ENCODE peak calls at places on chromosome 13, in ten cellular contexts. H is stomach, U is AG04450, R is breast epithelium, X is tibial nerve, F is heart left ventricle, T is astrocyte, Z is choroid plexus epithelial cell, W is colonic mucosa, P is DND-41. D is an unnamed sample.

GRCh38 chr13:28442872-28443271 is 52.1 kb downstream of the FLT1 start:
- DNase-seq in H (no peak), U (no peak), R (no peak), X (no peak), F (no peak), T (no peak), Z (no peak), W (no peak), P (no peak), D (no peak)

GRCh38 chr13:79435549-79435948 is 29.5 kb upstream of the RBM26 start:
- DNase-seq in H (no peak), U (no peak), R (no peak), X (no peak), F (no peak), T (peak), Z (peak), W (no peak), P (no peak), D (no peak)

GRCh38 chr13:25688524-25688923 is 316.8 kb downstream of the ATP8A2 start:
- DNase-seq in H (no peak), U (no peak), R (no peak), X (no peak), F (no peak), T (no peak), Z (no peak), W (peak), P (no peak), D (no peak)

GRCh38 chr13:25874907-25875306 is 176.9 kb downstream of the SHISA2 start:
- DNase-seq in H (no peak), U (no peak), R (no peak), X (no peak), F (no peak), T (no peak), Z (no peak), W (no peak), P (peak), D (peak)

GRCh38 chr13:111977184-111977516 is 89.8 kb upstream of the SOX1 start:
- DNase-seq in H (no peak), U (no peak), R (no peak), X (no peak), F (no peak), T (no peak), Z (no peak), W (no peak), P (no peak), D (no peak)

GRCh38 chr13:96500953-96501352 is 411.0 kb downstream of the HS6ST3 start:
- DNase-seq in H (no peak), U (no peak), R (no peak), X (no peak), F (no peak), T (no peak), Z (no peak), W (no peak), P (no peak), D (no peak)

GRCh38 chr13:104382941-104383340 is 1316.7 kb upstream of the SLC10A2 start:
- DNase-seq in H (no peak), U (no peak), R (no peak), X (no peak), F (no peak), T (peak), Z (no peak), W (no peak), P (no peak), D (no peak)

GRCh38 chr13:100506154-100506553 is 82.4 kb downstream of the GGACT start:
- DNase-seq in H (no peak), U (no peak), R (no peak), X (no peak), F (no peak), T (no peak), Z (no peak), W (no peak), P (no peak), D (no peak)

GRCh38 chr13:20714563-20715339 is 11.3 kb downstream of the IL17D start:
- DNase-seq in H (no peak), U (peak), R (no peak), X (peak), F (peak), T (peak), Z (peak), W (no peak), P (no peak), D (no peak)

GRCh38 chr13:47085346-47085745 is 188.5 kb upstream of the HTR2A start:
- DNase-seq in H (no peak), U (no peak), R (no peak), X (no peak), F (no peak), T (peak), Z (no peak), W (no peak), P (no peak), D (no peak)

GRCh38 chr13:63190219-63190618 is 1774.6 kb upstream of the PCDH20 start:
- DNase-seq in H (no peak), U (no peak), R (no peak), X (no peak), F (no peak), T (peak), Z (no peak), W (no peak), P (no peak), D (no peak)

GRCh38 chr13:49023441-49023840 is 47.7 kb downstream of the FNDC3A start:
- DNase-seq in H (no peak), U (peak), R (no peak), X (no peak), F (no peak), T (peak), Z (peak), W (no peak), P (no peak), D (no peak)

GRCh38 chr13:46178143-46178542 is 3.8 kb downstream of the LCP1 start:
- DNase-seq in H (no peak), U (no peak), R (no peak), X (no peak), F (no peak), T (no peak), Z (no peak), W (no peak), P (no peak), D (no peak)

GRCh38 chr13:98487016-98487415 is 89.9 kb downstream of the STK24 start:
- DNase-seq in H (no peak), U (no peak), R (no peak), X (no peak), F (no peak), T (no peak), Z (no peak), W (no peak), P (no peak), D (no peak)

GRCh38 chr13:21216332-21216731 is 39.9 kb downstream of the MRPL57 start:
- DNase-seq in H (no peak), U (no peak), R (no peak), X (no peak), F (no peak), T (no peak), Z (no peak), W (no peak), P (no peak), D (no peak)

GRCh38 chr13:83065136-83065535 is 817.1 kb downstream of the SLITRK1 start:
- DNase-seq in H (no peak), U (no peak), R (no peak), X (peak), F (no peak), T (peak), Z (peak), W (no peak), P (no peak), D (no peak)

GRCh38 chr13:34816118-34816517 is 126.0 kb upstream of the NBEA start:
- DNase-seq in H (no peak), U (no peak), R (no peak), X (no peak), F (no peak), T (no peak), Z (no peak), W (no peak), P (no peak), D (no peak)
- H3K4me3 ChIP-seq in H (no peak), U (no peak), R (no peak), X (no peak), F (no peak), T (no peak), Z (no peak), W (no peak), P (no peak), D (no peak)

DNA sequence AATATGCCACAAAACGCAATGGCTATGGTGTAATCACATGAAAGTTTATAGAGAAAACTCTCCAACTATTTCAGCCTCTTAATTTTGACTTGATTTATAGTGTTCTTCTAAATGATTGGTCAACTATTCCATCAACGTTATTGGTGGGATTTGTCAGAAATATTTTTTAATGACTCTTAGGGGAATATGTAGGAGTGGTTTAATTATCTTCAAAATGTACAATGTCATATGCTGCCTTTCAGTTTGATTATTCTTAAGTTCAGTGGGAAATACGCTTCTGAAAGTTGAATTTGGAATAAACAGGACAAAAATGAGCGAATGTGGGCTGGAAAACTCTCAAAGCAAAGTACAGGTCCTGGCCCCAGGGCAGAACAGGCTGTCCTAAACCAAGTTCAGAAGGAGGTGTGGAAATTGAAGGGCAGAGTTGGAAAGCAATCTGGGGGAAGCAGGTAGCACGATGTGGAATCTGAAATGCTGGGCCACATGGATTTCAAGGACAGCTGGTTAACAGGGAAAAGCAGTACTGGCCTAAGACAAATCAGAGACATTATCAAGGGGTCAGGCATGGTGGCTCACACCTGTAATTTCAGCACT is 60.8 kb upstream of the MYCBP2 start:
- DNase-seq in H (no peak), U (no peak), R (no peak), X (no peak), F (no peak), T (no peak), Z (no peak), W (no peak), P (no peak), D (no peak)
- H3K4me3 ChIP-seq in H (no peak), U (no peak), R (no peak), X (no peak), F (no peak), T (no peak), Z (no peak), W (no peak), P (no peak), D (no peak)

DNA sequence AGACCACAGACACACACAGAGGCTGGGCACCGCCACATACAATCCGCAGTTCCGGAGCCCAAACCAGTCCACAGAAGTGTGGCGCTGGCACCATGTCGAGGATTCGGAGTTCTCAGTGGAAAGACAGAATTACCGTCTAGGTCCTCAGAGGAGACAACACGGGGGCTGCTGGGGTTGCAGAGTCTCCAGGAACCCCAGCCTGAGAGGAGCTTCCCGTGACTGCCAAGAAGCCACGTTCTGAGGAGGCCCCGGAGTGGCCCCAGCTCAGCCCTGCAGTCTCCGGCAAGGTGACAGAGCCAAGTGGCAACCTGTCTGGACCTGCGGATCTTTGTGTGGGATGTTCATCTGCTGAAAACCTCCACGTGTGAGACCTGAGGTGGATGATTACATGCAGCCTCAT is 7.3 kb upstream of the ADPRHL1 start:
- DNase-seq in H (no peak), U (no peak), R (no peak), X (no peak), F (no peak), T (no peak), Z (no peak), W (no peak), P (no peak), D (no peak)
- H3K4me3 ChIP-seq in H (no peak), U (no peak), R (no peak), X (no peak), F (no peak), T (no peak), Z (no peak), W (no peak), P (no peak), D (no peak)

GRCh38 chr13:73572824-73573223 is 514.0 kb downstream of the KLF5 start:
- DNase-seq in H (no peak), U (no peak), R (no peak), X (no peak), F (no peak), T (no peak), Z (no peak), W (no peak), P (no peak), D (no peak)
- H3K4me3 ChIP-seq in H (no peak), U (no peak), R (no peak), X (no peak), F (no peak), T (no peak), Z (no peak), W (no peak), P (no peak), D (no peak)

DNA sequence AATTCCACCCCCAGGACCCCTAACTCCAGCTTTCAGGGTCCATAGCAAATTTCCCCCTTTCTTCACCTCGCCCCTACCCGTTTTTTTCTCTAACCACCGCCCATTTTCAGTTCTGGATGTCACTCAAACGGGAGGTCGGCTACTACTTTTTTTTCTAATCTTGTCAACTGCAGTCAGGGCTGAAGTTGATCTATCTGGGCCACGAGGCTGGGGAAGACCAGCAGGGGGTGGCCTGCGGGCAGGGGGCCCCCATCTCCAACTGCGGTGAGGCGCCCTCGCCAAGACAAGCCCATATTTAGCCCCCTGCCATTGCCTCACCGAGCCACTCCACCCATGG is 748 bp downstream of the LHFPL6 start:
- DNase-seq in H (no peak), U (no peak), R (no peak), X (no peak), F (no peak), T (no peak), Z (no peak), W (no peak), P (no peak), D (peak)
- H3K4me3 ChIP-seq in H (peak), U (peak), R (peak), X (peak), F (peak), T (peak), Z (peak), W (peak), P (no peak), D (peak)

GRCh38 chr13:31111136-31111535 is 50.6 kb downstream of the HSPH1 start:
- DNase-seq in H (no peak), U (peak), R (no peak), X (no peak), F (no peak), T (peak), Z (peak), W (no peak), P (no peak), D (no peak)
- H3K4me3 ChIP-seq in H (no peak), U (no peak), R (no peak), X (no peak), F (no peak), T (no peak), Z (no peak), W (no peak), P (no peak), D (no peak)

DNA sequence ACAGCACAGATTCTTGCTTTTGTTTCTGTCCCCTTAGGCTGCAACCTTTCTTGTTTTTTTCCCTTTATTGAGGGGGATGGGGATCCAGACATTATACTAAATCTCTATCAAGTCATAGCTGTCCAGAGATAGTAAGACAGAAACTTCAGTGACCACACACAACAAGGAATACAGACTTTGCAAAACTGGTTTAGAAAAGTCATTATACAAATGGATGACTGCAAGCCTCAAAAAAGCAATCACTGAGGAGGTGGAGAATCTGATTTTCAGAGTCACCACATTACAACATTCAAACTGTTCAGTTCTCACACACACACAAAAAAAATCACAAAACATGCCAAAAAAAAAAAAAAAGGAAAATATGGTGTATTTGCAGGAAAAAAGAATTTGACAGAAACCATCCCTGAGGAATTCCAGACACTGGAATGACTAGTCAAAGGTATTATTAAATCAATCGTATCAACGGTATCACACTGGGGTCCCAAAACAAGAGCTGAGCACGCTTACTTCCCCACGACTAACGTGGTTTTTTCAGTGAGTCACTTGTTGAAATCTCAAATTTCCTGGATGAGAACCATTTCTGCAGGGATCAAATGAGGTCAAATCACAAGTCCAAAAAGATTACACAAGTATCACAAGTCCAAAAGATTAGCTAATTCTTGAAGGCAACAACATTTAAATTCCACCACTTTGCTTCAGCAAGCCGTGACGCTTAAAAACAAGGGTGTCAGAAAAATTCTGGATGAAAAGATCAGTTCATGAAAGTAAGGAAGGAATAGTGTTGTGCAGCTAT is 41.2 kb downstream of the USP12 start:
- DNase-seq in H (no peak), U (no peak), R (no peak), X (no peak), F (no peak), T (peak), Z (peak), W (no peak), P (no peak), D (no peak)
- H3K4me3 ChIP-seq in H (no peak), U (no peak), R (no peak), X (no peak), F (no peak), T (no peak), Z (no peak), W (no peak), P (no peak), D (no peak)

GRCh38 chr13:23610966-23611486 is 40.8 kb downstream of the TNFRSF19 start:
- DNase-seq in H (no peak), U (no peak), R (no peak), X (no peak), F (no peak), T (peak), Z (peak), W (peak), P (no peak), D (no peak)

GRCh38 chr13:23608138-23608537 is 37.9 kb downstream of the TNFRSF19 start:
- DNase-seq in H (no peak), U (no peak), R (no peak), X (no peak), F (no peak), T (no peak), Z (no peak), W (no peak), P (no peak), D (no peak)

GRCh38 chr13:23608704-23609413 is 38.6 kb downstream of the TNFRSF19 start:
- DNase-seq in H (no peak), U (no peak), R (no peak), X (no peak), F (peak), T (no peak), Z (peak), W (peak), P (no peak), D (no peak)

GRCh38 chr13:23610187-23610576 is 40.0 kb downstream of the TNFRSF19 start:
- DNase-seq in H (no peak), U (no peak), R (no peak), X (no peak), F (no peak), T (peak), Z (peak), W (no peak), P (no peak), D (no peak)

GRCh38 chr13:23609414-23610186 is 39.4 kb downstream of the TNFRSF19 start:
- DNase-seq in H (no peak), U (peak), R (no peak), X (peak), F (no peak), T (peak), Z (peak), W (peak), P (no peak), D (no peak)
- H3K4me3 ChIP-seq in H (no peak), U (no peak), R (peak), X (peak), F (no peak), T (no peak), Z (peak), W (no peak), P (no peak), D (no peak)

GRCh38 chr13:109154546-109154945 is 525.1 kb downstream of the MYO16 start:
- DNase-seq in H (no peak), U (no peak), R (no peak), X (no peak), F (no peak), T (peak), Z (peak), W (no peak), P (no peak), D (no peak)

GRCh38 chr13:109157275-109157674 is 527.9 kb downstream of the MYO16 start:
- DNase-seq in H (no peak), U (no peak), R (no peak), X (no peak), F (no peak), T (no peak), Z (no peak), W (no peak), P (no peak), D (no peak)

GRCh38 chr13:109155301-109155761 is 525.9 kb downstream of the MYO16 start:
- DNase-seq in H (no peak), U (no peak), R (no peak), X (no peak), F (no peak), T (peak), Z (peak), W (no peak), P (no peak), D (no peak)

GRCh38 chr13:109158383-109158782 is 529.0 kb downstream of the MYO16 start:
- DNase-seq in H (no peak), U (no peak), R (no peak), X (no peak), F (no peak), T (no peak), Z (no peak), W (no peak), P (no peak), D (no peak)

GRCh38 chr13:109156181-109156935 is 526.9 kb downstream of the MYO16 start:
- DNase-seq in H (no peak), U (peak), R (no peak), X (no peak), F (no peak), T (peak), Z (peak), W (no peak), P (no peak), D (no peak)
- H3K4me3 ChIP-seq in H (no peak), U (no peak), R (no peak), X (no peak), F (no peak), T (peak), Z (peak), W (no peak), P (no peak), D (no peak)